ENCODE peak calls at places on chromosomes 5 and 9, in ten cellular contexts. Q, A, X, Z, V, I, M, F, R and H are unnamed samples.

GRCh38 chr5:43008369-43009158 is 31.6 kb downstream of the ANXA2R start:
- DNase-seq in Q (peak), A (peak), X (peak), Z (peak), V (peak), I (peak), M (peak), F (peak), R (peak), H (peak)

GRCh38 chr5:30871191-30871590 is 322.3 kb upstream of the CDH6 start:
- DNase-seq in Q (no peak), A (no peak), X (no peak), Z (no peak), V (no peak), I (no peak), M (no peak), F (no peak), R (no peak), H (no peak)

GRCh38 chr9:112049834-112050516 is 125.1 kb downstream of the SUSD1 start:
- DNase-seq in Q (no peak), A (no peak), X (no peak), Z (no peak), V (no peak), I (no peak), M (peak), F (no peak), R (no peak), H (no peak)

GRCh38 chr5:133844836-133845235 is 123.6 kb downstream of the C5orf15 start:
- DNase-seq in Q (no peak), A (peak), X (no peak), Z (no peak), V (no peak), I (no peak), M (no peak), F (no peak), R (no peak), H (peak)

GRCh38 chr9:129467739-129468666 is 152.9 kb downstream of the C9orf50 start:
- DNase-seq in Q (no peak), A (no peak), X (no peak), Z (no peak), V (no peak), I (no peak), M (no peak), F (no peak), R (no peak), H (no peak)

GRCh38 chr5:36696059-36696673 is 89.8 kb downstream of the SLC1A3 start:
- DNase-seq in Q (no peak), A (peak), X (no peak), Z (peak), V (no peak), I (peak), M (peak), F (no peak), R (peak), H (peak)

GRCh38 chr9:20356392-20357206 is 265.7 kb downstream of the MLLT3 start:
- DNase-seq in Q (no peak), A (peak), X (peak), Z (peak), V (peak), I (peak), M (peak), F (peak), R (peak), H (peak)

GRCh38 chr5:153571157-153571556 is 80.7 kb downstream of the GRIA1 start:
- DNase-seq in Q (no peak), A (no peak), X (no peak), Z (no peak), V (no peak), I (no peak), M (peak), F (no peak), R (no peak), H (no peak)

GRCh38 chr9:83431470-83432060 is 106.6 kb downstream of the FRMD3 start:
- DNase-seq in Q (no peak), A (no peak), X (no peak), Z (no peak), V (no peak), I (peak), M (no peak), F (no peak), R (peak), H (no peak)

GRCh38 chr5:935510-936084 is 42.9 kb downstream of the TRIP13 start:
- DNase-seq in Q (no peak), A (no peak), X (no peak), Z (no peak), V (no peak), I (no peak), M (no peak), F (no peak), R (no peak), H (no peak)

GRCh38 chr9:112867275-112867991 is 23.2 kb downstream of the SLC46A2 start:
- DNase-seq in Q (no peak), A (peak), X (no peak), Z (peak), V (no peak), I (peak), M (peak), F (no peak), R (no peak), H (no peak)

GRCh38 chr9:83978992-83979811 is 813 bp downstream of the HNRNPK start:
- DNase-seq in Q (peak), A (peak), X (peak), Z (peak), V (peak), I (peak), M (peak), F (peak), R (peak), H (peak)

GRCh38 chr5:170632266-170632984 is 128.6 kb downstream of the KCNIP1 start:
- DNase-seq in Q (no peak), A (peak), X (no peak), Z (no peak), V (no peak), I (no peak), M (no peak), F (no peak), R (no peak), H (no peak)

GRCh38 chr9:134606951-134607733 is 34.5 kb upstream of the COL5A1 start:
- DNase-seq in Q (no peak), A (peak), X (no peak), Z (no peak), V (no peak), I (no peak), M (no peak), F (no peak), R (no peak), H (no peak)

GRCh38 chr5:137287564-137287963 is 211.6 kb downstream of the SPOCK1 start:
- DNase-seq in Q (no peak), A (no peak), X (no peak), Z (no peak), V (no peak), I (no peak), M (no peak), F (no peak), R (no peak), H (no peak)

GRCh38 chr5:61051267-61051666 is 106.3 kb downstream of the NDUFAF2 start:
- DNase-seq in Q (no peak), A (no peak), X (no peak), Z (peak), V (no peak), I (peak), M (no peak), F (no peak), R (no peak), H (no peak)

GRCh38 chr9:135641745-135642144 is 2.4 kb upstream of the GLT6D1 start:
- DNase-seq in Q (no peak), A (no peak), X (no peak), Z (no peak), V (no peak), I (no peak), M (no peak), F (no peak), R (no peak), H (no peak)

GRCh38 chr5:167944121-167944858 is 347.2 kb upstream of the WWC1 start:
- DNase-seq in Q (no peak), A (no peak), X (no peak), Z (no peak), V (no peak), I (no peak), M (no peak), F (no peak), R (no peak), H (no peak)

GRCh38 chr5:99061711-99062110 is 132.9 kb upstream of the CHD1 start:
- DNase-seq in Q (no peak), A (no peak), X (no peak), Z (peak), V (no peak), I (no peak), M (peak), F (no peak), R (no peak), H (no peak)

GRCh38 chr9:129989362-129989708 is 53.7 kb downstream of the FNBP1 start:
- DNase-seq in Q (no peak), A (no peak), X (no peak), Z (no peak), V (no peak), I (no peak), M (no peak), F (no peak), R (no peak), H (no peak)

GRCh38 chr5:108858959-108859358 is 111.3 kb downstream of the FER start:
- DNase-seq in Q (no peak), A (no peak), X (no peak), Z (no peak), V (no peak), I (no peak), M (peak), F (no peak), R (no peak), H (no peak)

GRCh38 chr9:86749530-86750275 is 197.6 kb downstream of the GAS1 start:
- DNase-seq in Q (no peak), A (no peak), X (no peak), Z (peak), V (peak), I (no peak), M (peak), F (no peak), R (no peak), H (no peak)

GRCh38 chr5:139091439-139092156 is 106.6 kb downstream of the SIL1 start:
- DNase-seq in Q (no peak), A (no peak), X (no peak), Z (no peak), V (peak), I (no peak), M (no peak), F (no peak), R (no peak), H (peak)

GRCh38 chr9:116030532-116030931 is 123.1 kb upstream of the PAPPA start:
- DNase-seq in Q (no peak), A (no peak), X (no peak), Z (no peak), V (no peak), I (no peak), M (no peak), F (no peak), R (no peak), H (no peak)

GRCh38 chr5:178502401-178503100 is 87.6 kb downstream of the COL23A1 start:
- DNase-seq in Q (no peak), A (no peak), X (no peak), Z (no peak), V (no peak), I (no peak), M (no peak), F (no peak), R (no peak), H (no peak)

GRCh38 chr9:126872516-126872915 is 12.1 kb downstream of the ZBTB34 start:
- DNase-seq in Q (no peak), A (no peak), X (no peak), Z (no peak), V (no peak), I (no peak), M (no peak), F (no peak), R (no peak), H (no peak)

GRCh38 chr9:132546148-132547051 is 36.0 kb upstream of the BARHL1 start:
- DNase-seq in Q (no peak), A (peak), X (no peak), Z (no peak), V (no peak), I (no peak), M (no peak), F (no peak), R (peak), H (peak)

GRCh38 chr5:176754376-176754942 is 55.9 kb upstream of the UNC5A start:
- DNase-seq in Q (no peak), A (no peak), X (no peak), Z (no peak), V (no peak), I (no peak), M (no peak), F (no peak), R (no peak), H (no peak)

GRCh38 chr9:101966706-101967105 is 228.3 kb upstream of the GRIN3A start:
- DNase-seq in Q (no peak), A (no peak), X (no peak), Z (no peak), V (no peak), I (no peak), M (no peak), F (no peak), R (no peak), H (no peak)

GRCh38 chr5:20617876-20618275 is 629.9 kb upstream of the CDH18 start:
- DNase-seq in Q (no peak), A (no peak), X (no peak), Z (no peak), V (no peak), I (no peak), M (no peak), F (no peak), R (no peak), H (no peak)

GRCh38 chr9:109012009-109012875 is 1.1 kb downstream of the CTNNAL1 start:
- DNase-seq in Q (no peak), A (peak), X (no peak), Z (peak), V (peak), I (peak), M (peak), F (peak), R (peak), H (peak)

GRCh38 chr5:95743248-95743647 is 12.1 kb downstream of the RHOBTB3 start:
- DNase-seq in Q (no peak), A (no peak), X (no peak), Z (no peak), V (no peak), I (no peak), M (no peak), F (no peak), R (no peak), H (no peak)